ENCODE peak calls at places on chromosomes 2 and 18, in five cellular contexts. A is GM23338; N is naive thymus-derived CD4-positive, alpha-beta T cell; D is astrocyte; M is AG04450. W is an unnamed sample.

GRCh38 chr2:212929971-212930370 is 221.4 kb downstream of the IKZF2 start:
- DNase-seq in A (no peak), N (no peak), D (no peak), M (no peak), W (no peak)

GRCh38 chr2:51812138-51812866 is 780.4 kb upstream of the NRXN1 start:
- DNase-seq in A (no peak), N (no peak), D (peak), M (peak), W (no peak)

GRCh38 chr18:31504455-31505147 is 6.6 kb downstream of the DSG2 start:
- DNase-seq in A (no peak), N (no peak), D (no peak), M (no peak), W (no peak)

GRCh38 chr2:239399404-239399999 is 1.3 kb downstream of the HDAC4 start:
- DNase-seq in A (no peak), N (peak), D (no peak), M (no peak), W (peak)

GRCh38 chr18:80244956-80245730 is 2.2 kb downstream of the PARD6G start:
- DNase-seq in A (no peak), N (no peak), D (no peak), M (no peak), W (no peak)

GRCh38 chr2:84965827-84966226 is 5.1 kb upstream of the KCMF1 start:
- DNase-seq in A (no peak), N (no peak), D (no peak), M (no peak), W (no peak)

GRCh38 chr2:105751272-105751671 is 6.6 kb downstream of the NCK2 start:
- DNase-seq in A (no peak), N (no peak), D (no peak), M (no peak), W (no peak)

GRCh38 chr2:222548997-222549396 is 106.9 kb downstream of the FARSB start:
- DNase-seq in A (peak), N (no peak), D (peak), M (no peak), W (no peak)

GRCh38 chr2:174667461-174667860 is 69.9 kb upstream of the WIPF1 start:
- DNase-seq in A (peak), N (no peak), D (no peak), M (no peak), W (peak)

GRCh38 chr18:79068299-79068945 is 772 bp upstream of the ATP9B start:
- DNase-seq in A (peak), N (no peak), D (peak), M (no peak), W (no peak)

GRCh38 chr2:84735383-84735782 is 145.5 kb downstream of the TRABD2A start:
- DNase-seq in A (no peak), N (no peak), D (peak), M (no peak), W (no peak)

GRCh38 chr2:181682026-181682789 is 1.9 kb upstream of the NEUROD1 start:
- DNase-seq in A (no peak), N (no peak), D (no peak), M (no peak), W (no peak)

GRCh38 chr18:58497845-58498244 is 131.0 kb downstream of the ALPK2 start:
- DNase-seq in A (no peak), N (no peak), D (peak), M (no peak), W (no peak)

GRCh38 chr2:218859556-218859993 is at the start of gene WNT6:
- DNase-seq in A (peak), N (no peak), D (no peak), M (no peak), W (no peak)

GRCh38 chr2:196170202-196170680 is 1.1 kb downstream of the STK17B start:
- DNase-seq in A (peak), N (peak), D (peak), M (peak), W (peak)

GRCh38 chr18:53567935-53568574 is 656.4 kb downstream of the MBD2 start:
- DNase-seq in A (peak), N (peak), D (peak), M (no peak), W (peak)

GRCh38 chr2:145547620-145548019 is 1027.7 kb upstream of the ZEB2 start:
- DNase-seq in A (no peak), N (no peak), D (no peak), M (no peak), W (no peak)

GRCh38 chr2:113255140-113256070 is 23.3 kb downstream of the PAX8 start:
- DNase-seq in A (no peak), N (peak), D (peak), M (no peak), W (no peak)

GRCh38 chr2:100182494-100183355 is 40.3 kb upstream of the AFF3 start:
- DNase-seq in A (peak), N (no peak), D (no peak), M (no peak), W (no peak)

GRCh38 chr2:83894976-83895375 is 564.1 kb downstream of the SUCLG1 start:
- DNase-seq in A (no peak), N (no peak), D (no peak), M (no peak), W (no peak)

GRCh38 chr2:218708086-218708485 is 2.5 kb upstream of the TTLL4 start:
- DNase-seq in A (no peak), N (no peak), D (no peak), M (no peak), W (no peak)

GRCh38 chr2:152456262-152456661 is 121.3 kb downstream of the FMNL2 start:
- DNase-seq in A (no peak), N (no peak), D (peak), M (no peak), W (no peak)

GRCh38 chr2:104690255-104690999 is 163.5 kb upstream of the POU3F3 start:
- DNase-seq in A (no peak), N (no peak), D (peak), M (no peak), W (no peak)

GRCh38 chr2:217929757-217930707 is 72.8 kb downstream of the TNS1 start:
- DNase-seq in A (no peak), N (no peak), D (peak), M (no peak), W (no peak)

GRCh38 chr2:150480971-150481830 is 6.3 kb downstream of the RND3 start:
- DNase-seq in A (no peak), N (no peak), D (no peak), M (no peak), W (no peak)

DNA sequence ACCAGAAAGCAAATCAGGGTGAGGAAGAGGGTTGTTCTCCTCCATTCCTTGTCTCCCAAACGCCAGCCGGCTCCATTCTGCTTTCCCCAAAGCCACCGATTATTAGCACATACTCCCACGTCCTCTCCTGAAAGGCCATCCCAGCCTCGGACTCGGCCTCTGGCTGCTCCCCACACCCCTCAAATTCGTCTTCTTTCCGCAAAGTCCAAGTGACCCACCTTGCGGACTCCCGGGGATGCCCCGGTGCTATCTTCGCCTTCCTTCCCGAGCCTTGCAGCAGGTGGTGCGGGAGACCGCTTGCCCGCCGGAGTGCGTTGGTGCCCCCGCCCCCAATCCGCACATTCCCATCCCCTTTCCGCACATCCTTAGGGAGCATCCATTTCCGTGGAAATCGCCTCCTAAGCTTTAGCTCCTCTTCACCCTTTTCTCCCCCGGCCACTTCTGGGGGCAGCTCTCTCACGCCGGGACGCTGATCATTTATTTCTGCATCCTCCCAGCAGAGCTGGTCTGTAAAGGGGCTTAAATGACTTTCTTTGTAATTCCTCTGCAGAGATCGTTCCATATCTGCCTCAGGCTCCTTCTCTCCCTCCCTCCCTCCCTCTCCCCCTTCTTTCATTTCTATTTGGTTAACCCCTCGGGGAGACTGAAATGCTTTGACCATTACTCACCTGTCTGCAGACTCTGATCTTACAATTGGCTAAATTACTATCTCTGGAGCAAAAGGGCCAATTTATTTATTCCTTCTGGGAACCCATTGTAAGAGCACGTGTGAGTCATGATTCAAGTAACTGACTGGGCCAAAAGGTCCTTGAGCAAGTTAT is 1.2 kb upstream of the LYPD1 start:
- DNase-seq in A (peak), N (no peak), D (peak), M (peak), W (no peak)
- H3K27ac ChIP-seq in A (no peak), N (no peak), D (peak), M (peak), W (no peak)

GRCh38 chr18:26502834-26503233 is 45.5 kb downstream of the KCTD1 start:
- DNase-seq in A (no peak), N (no peak), D (no peak), M (no peak), W (no peak)
- H3K27ac ChIP-seq in A (no peak), N (no peak), D (no peak), M (no peak), W (no peak)

GRCh38 chr2:27133905-27134780 is at the start of gene PREB:
- DNase-seq in A (peak), N (peak), D (peak), M (peak), W (peak)

GRCh38 chr2:27135471-27135955 is 1.1 kb upstream of the PREB start:
- DNase-seq in A (no peak), N (no peak), D (no peak), M (no peak), W (no peak)

GRCh38 chr2:27136751-27137150 is 2.3 kb upstream of the PREB start:
- DNase-seq in A (no peak), N (no peak), D (no peak), M (no peak), W (no peak)

GRCh38 chr2:27133195-27133875 is 1.1 kb downstream of the PREB start:
- DNase-seq in A (no peak), N (no peak), D (no peak), M (no peak), W (no peak)

DNA sequence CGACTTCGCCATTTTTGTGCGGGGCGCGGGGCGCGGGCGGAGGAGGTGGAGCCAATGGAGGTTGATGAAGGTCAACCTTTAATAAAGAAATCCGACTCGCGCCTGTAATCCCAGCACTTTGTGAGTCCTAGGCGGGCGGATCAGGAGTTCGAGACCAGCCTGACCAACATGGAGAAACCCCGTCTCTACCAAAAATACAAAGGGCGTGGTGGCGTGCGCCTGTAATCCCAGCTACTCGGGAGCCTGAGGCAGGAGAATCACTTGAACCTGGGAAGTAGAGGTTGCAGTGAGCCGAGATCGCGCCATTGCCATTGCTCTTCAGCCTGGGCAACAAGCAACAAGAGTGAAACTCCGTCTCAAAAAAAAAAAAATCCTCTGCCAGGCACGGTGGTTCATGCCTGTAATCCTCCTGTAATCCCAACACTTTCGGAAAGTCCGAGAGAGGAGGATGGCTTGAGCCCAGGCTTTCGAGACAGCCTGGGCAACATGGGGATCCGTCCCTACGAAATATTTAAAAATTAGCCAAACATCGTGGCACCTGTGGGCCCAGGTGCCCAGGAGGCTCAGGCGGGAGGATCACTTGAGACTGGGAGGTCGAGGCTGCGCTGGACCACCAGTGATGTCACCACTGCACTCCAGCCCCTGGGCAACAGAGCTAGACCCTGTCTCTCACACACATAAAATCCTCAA is 490 bp upstream of the PREB start:
- DNase-seq in A (no peak), N (no peak), D (no peak), M (no peak), W (no peak)
- H3K27ac ChIP-seq in A (no peak), N (peak), D (no peak), M (no peak), W (no peak)

GRCh38 chr2:25279091-25279651 is 62.6 kb downstream of the DNMT3A start:
- DNase-seq in A (no peak), N (no peak), D (no peak), M (no peak), W (peak)
- H3K27ac ChIP-seq in A (no peak), N (peak), D (no peak), M (no peak), W (peak)

GRCh38 chr18:50285631-50286321 is 1.7 kb downstream of the CXXC1 start:
- DNase-seq in A (no peak), N (no peak), D (no peak), M (no peak), W (no peak)
- H3K27ac ChIP-seq in A (no peak), N (no peak), D (no peak), M (no peak), W (no peak)

DNA sequence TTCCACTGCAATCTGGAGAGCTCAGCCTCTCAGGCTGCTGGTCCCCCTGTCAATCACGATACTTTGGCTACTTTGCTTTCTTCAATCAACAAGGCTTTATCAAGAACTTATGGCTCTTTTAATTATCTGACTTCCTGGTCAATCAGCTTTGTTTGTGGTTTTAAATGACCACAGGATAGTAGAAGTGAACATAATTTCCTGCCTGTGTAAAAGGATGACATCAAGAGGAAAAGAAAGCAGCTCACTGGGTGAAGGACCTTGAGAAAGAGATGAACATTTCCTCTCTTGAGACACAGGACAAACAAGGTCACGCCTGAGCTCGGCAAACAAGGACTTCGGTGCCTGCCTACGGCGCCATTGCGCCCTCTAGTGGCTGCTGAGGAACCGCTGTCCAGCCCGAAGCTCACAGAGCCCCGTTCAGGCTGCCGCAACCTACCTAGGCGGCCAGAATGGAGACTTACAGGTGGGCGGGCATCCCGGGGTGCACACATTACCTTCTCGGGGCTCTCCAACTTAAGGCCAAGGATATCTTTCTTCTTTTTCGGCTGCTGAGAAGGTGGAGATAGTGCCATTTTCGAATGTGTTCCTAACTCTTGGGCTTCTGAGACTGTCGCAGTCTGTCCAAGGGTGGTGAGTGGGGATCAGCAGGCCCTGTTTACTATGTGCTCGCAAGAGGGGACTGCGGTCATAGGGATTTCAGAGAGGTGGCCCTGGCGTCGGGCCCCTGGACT is 54.0 kb downstream of the IL1RL2 start:
- DNase-seq in A (peak), N (peak), D (peak), M (peak), W (peak)
- H3K27ac ChIP-seq in A (no peak), N (no peak), D (peak), M (peak), W (no peak)

W was measured in SJCRH30.